ENCODE peak calls at places on chromosome 4, in nine cellular contexts. X, H, U, T, B, G, W, F and L are unnamed samples.

GRCh38 chr4:127370495-127371069 is 262.2 kb upstream of the INTU start:
- DNase-seq in U (no peak), B (peak; percentile 75), G (peak; percentile 50), F (peak; percentile 14), T (no peak), X (no peak), W (no peak), H (peak; percentile 1), L (no peak)

GRCh38 chr4:1381181-1381621 is 25.0 kb downstream of the NKX1-1 start:
- DNase-seq in H (no peak), B (no peak), T (no peak), X (no peak), F (peak; percentile 10), G (no peak), W (no peak), U (no peak), L (no peak)

GRCh38 chr4:41029098-41029497 is 185.2 kb downstream of the APBB2 start:
- DNase-seq in B (no peak), X (no peak), G (no peak), U (no peak), W (no peak), H (no peak), T (no peak), F (no peak), L (no peak)

GRCh38 chr4:10011277-10011676 is 10.0 kb downstream of the SLC2A9 start:
- DNase-seq in X (no peak), G (no peak), H (no peak), U (no peak), F (no peak), B (no peak), W (no peak), T (no peak), L (no peak)

GRCh38 chr4:26131711-26132110 is 189.1 kb upstream of the RBPJ start:
- DNase-seq in B (no peak), W (no peak), T (no peak), F (no peak), U (no peak), H (no peak), X (no peak), G (no peak), L (no peak)

GRCh38 chr4:77994194-77994721 is 62.9 kb upstream of the FRAS1 start:
- DNase-seq in F (no peak), U (peak; percentile 23), W (peak; percentile 13), H (peak; percentile 56), B (no peak), G (peak; percentile 71), T (peak; percentile 57), X (no peak), L (peak; percentile 29)

GRCh38 chr4:16812041-16812440 is 86.4 kb downstream of the LDB2 start:
- DNase-seq in B (no peak), X (no peak), U (no peak), W (no peak), G (no peak), F (no peak), T (no peak), H (no peak), L (no peak)

GRCh38 chr4:76984788-76985211 is 35.2 kb downstream of the SEPTIN11 start:
- DNase-seq in U (peak; percentile 100), W (no peak), X (peak; percentile 54), G (peak; percentile 100), B (no peak), F (peak; percentile 64), H (peak; percentile 100), T (peak; percentile 42), L (no peak)

GRCh38 chr4:120923201-120923522 is 636 bp upstream of the PRDM5 start:
- DNase-seq in F (no peak), X (no peak), G (no peak), T (no peak), B (no peak), H (no peak), W (peak; percentile 35), U (no peak), L (peak; percentile 20)
- H3K27me3 ChIP-seq in F (no peaks in the 10 kb centered on the region), X (no peaks in the 10 kb centered on the region), G (no peaks in the 10 kb centered on the region), T (no peaks in the 10 kb centered on the region), B (no peaks in the 10 kb centered on the region), H (no peaks in the 10 kb centered on the region), W (no peaks in the 10 kb centered on the region), U (no peaks in the 10 kb centered on the region), L (peaks cover 44% of the 10 kb centered on the region)

DNA sequence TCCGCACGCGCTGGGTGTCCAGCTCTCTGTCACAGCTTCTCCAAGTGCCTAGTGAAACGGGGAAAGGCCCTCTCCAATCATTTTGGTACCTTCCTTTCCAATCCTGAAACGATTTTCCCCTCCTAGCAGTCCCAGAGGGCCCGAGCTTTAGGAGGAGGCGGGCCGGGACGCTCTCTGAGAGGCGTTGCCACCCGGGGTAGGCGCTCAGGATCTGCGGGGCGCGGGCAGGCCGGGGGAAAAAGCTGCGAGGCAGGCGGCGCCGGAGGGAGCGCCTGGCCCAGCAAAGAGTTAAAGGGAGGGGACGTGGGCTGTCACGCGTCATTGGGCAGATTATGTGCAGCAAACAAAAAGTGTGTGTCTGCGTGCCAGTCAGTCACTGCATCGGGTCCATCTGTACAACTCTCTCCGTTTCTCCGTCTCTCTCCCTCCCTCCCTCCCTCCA is at the start of gene PRDM8:
- DNase-seq in B (no peak), G (no peak), U (no peak), W (peak; percentile 48), H (peak; percentile 73), F (no peak), X (no peak), T (peak; percentile 88), L (no peak)
- H3K27me3 ChIP-seq in B (no peaks in the 10 kb centered on the region), G (no peaks in the 10 kb centered on the region), U (no peaks in the 10 kb centered on the region), W (no peaks in the 10 kb centered on the region), H (no peaks in the 10 kb centered on the region), F (peaks cover 5% of the 10 kb centered on the region), X (no peaks in the 10 kb centered on the region), T (no peaks in the 10 kb centered on the region), L (no peaks in the 10 kb centered on the region)

GRCh38 chr4:48481581-48481980 is 1.6 kb upstream of the SLC10A4 start:
- DNase-seq in U (no peak), H (no peak), B (no peak), F (no peak), T (no peak), X (no peak), W (no peak), G (no peak), L (no peak)

GRCh38 chr4:48483006-48483776 is at the start of gene SLC10A4:
- DNase-seq in H (no peak), X (no peak), U (no peak), W (no peak), B (no peak), T (peak; percentile 96), F (peak; percentile 18), G (no peak), L (no peak)

GRCh38 chr4:48478273-48478672 is 4.9 kb upstream of the SLC10A4 start:
- DNase-seq in W (no peak), F (no peak), G (no peak), H (no peak), X (no peak), T (no peak), U (no peak), B (no peak), L (no peak)

GRCh38 chr4:48484494-48485168 is 1.5 kb downstream of the SLC10A4 start:
- DNase-seq in W (no peak), T (peak; percentile 49), H (no peak), U (no peak), F (no peak), X (no peak), B (no peak), G (no peak), L (no peak)

DNA sequence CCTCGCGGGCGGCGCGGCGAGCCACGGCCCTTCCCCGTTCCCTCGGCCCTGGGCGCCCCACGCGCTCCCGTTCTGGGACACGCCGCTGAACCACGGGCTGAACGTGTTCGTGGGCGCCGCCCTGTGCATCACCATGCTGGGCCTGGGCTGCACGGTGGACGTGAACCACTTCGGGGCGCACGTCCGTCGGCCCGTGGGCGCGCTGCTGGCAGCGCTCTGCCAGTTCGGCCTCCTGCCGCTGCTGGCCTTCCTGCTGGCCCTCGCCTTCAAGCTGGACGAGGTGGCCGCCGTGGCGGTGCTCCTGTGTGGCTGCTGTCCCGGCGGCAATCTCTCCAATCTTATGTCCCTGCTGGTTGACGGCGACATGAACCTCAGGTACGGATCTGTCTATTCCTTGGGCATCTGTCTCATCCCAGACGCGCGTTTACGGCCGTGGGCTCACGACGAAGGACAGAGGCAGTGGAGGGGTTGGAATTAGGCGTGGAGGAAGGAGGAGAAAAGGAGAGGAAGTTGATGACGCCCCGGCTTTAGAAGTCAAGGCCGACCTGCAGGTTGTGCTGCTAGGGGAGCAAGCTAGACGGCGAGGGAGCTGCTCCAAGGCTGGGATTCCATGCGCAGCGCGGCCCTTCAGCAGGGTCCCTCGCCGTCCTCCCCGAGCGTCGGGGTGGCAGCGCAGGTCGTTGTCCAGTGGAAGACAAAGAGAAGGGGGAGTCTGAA is 792 bp downstream of the SLC10A4 start:
- DNase-seq in W (peak; percentile 20), H (no peak), U (no peak), X (no peak), G (no peak), F (peak; percentile 22), B (no peak), T (peak; percentile 79), L (no peak)
- H3K27me3 ChIP-seq in W (peaks cover 27% of the 10 kb centered on the region), H (peaks cover 65% of the 10 kb centered on the region), U (peaks cover 76% of the 10 kb centered on the region), X (no peaks in the 10 kb centered on the region), G (peaks cover 38% of the 10 kb centered on the region), F (no peaks in the 10 kb centered on the region), B (no peaks in the 10 kb centered on the region), T (no peaks in the 10 kb centered on the region), L (peaks cover 60% of the 10 kb centered on the region)

DNA sequence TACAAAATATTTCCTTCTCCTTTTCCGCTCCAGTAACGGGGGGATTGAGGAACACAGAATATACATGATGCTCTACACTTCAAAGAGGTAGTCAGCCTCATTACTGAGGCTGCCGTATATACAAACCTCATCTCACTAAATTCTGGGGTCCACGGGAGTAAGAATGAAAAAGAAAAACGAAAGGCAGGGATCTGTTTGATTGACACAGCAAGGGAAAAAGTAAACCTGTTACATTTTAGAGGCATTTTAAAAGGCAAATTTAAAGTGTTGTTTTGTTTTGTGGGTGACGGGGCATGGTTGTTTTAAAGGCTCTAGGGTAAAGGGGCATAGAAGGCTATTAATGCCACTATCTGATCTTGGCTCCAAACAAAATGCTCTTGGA is 2.9 kb upstream of the PCDH10 start:
- DNase-seq in G (no peak), U (no peak), W (no peak), H (no peak), X (no peak), F (no peak), B (no peak), T (no peak), L (no peak)
- H3K27me3 ChIP-seq in G (peaks cover 3% of the 10 kb centered on the region), U (peaks cover 28% of the 10 kb centered on the region), W (peaks cover under 1% of the 10 kb centered on the region), H (peaks cover 26% of the 10 kb centered on the region), X (no peaks in the 10 kb centered on the region), F (peaks cover 3% of the 10 kb centered on the region), B (no peaks in the 10 kb centered on the region), T (peaks cover 55% of the 10 kb centered on the region), L (peaks cover 11% of the 10 kb centered on the region)